ENCODE peak calls at places on chromosomes 2 and 18, in five cellular contexts. C is H1, X is NT2/D1, Z is HepG2, A is GM12878. B is an unnamed sample.

GRCh38 chr2:229417906-229418305 is 146.8 kb upstream of the PID1 start:
- DNase-seq in C (no peak), X (peak; percentile 44), Z (no peak), A (no peak), B (no peak)

GRCh38 chr2:132373391-132374135 is 43.0 kb upstream of the GPR39 start:
- DNase-seq in C (no peak), X (no peak), Z (no peak), A (no peak), B (no peak)

GRCh38 chr18:36724169-36724568 is 104.6 kb downstream of the TPGS2 start:
- DNase-seq in C (no peak), X (no peak), Z (no peak), A (no peak), B (no peak)

GRCh38 chr2:31688282-31688681 is 107.5 kb upstream of the SRD5A2 start:
- DNase-seq in C (no peak), X (no peak), Z (no peak), A (no peak), B (no peak)

GRCh38 chr2:10211822-10212438 is 89.4 kb downstream of the RRM2 start:
- DNase-seq in C (no peak), X (no peak), Z (no peak), A (no peak), B (no peak)

GRCh38 chr2:36963106-36963505 is 3.2 kb downstream of the STRN start:
- DNase-seq in C (no peak), X (peak; percentile 18), Z (no peak), A (no peak), B (no peak)

GRCh38 chr18:24831091-24831490 is 370.7 kb downstream of the HRH4 start:
- DNase-seq in C (no peak), X (no peak), Z (no peak), A (no peak), B (no peak)

GRCh38 chr2:11201969-11202368 is 46.7 kb downstream of the SLC66A3 start:
- DNase-seq in C (no peak), X (no peak), Z (no peak), A (no peak), B (no peak)

GRCh38 chr18:7413906-7414305 is 153.2 kb upstream of the PTPRM start:
- DNase-seq in C (no peak), X (no peak), Z (no peak), A (no peak), B (no peak)

GRCh38 chr2:119678021-119678656 is 862 bp upstream of the TMEM177 start:
- DNase-seq in C (no peak), X (no peak), Z (peak; percentile 70), A (no peak), B (no peak)

GRCh38 chr18:46237891-46238290 is 133.7 kb downstream of the HAUS1 start:
- DNase-seq in C (no peak), X (no peak), Z (no peak), A (no peak), B (no peak)

GRCh38 chr2:121502246-121502645 is 28.4 kb upstream of the RNU4ATAC start:
- DNase-seq in C (no peak), X (no peak), Z (no peak), A (no peak), B (no peak)

GRCh38 chr2:199692489-199692888 is 158.5 kb downstream of the FTCDNL1 start:
- DNase-seq in C (no peak), X (no peak), Z (peak; percentile 30), A (no peak), B (no peak)

GRCh38 chr18:32803571-32803970 is 30.7 kb upstream of the KLHL14 start:
- DNase-seq in C (no peak), X (no peak), Z (peak; percentile 99), A (peak; percentile 21), B (no peak)

GRCh38 chr2:72825271-72826155 is at the start of gene EXOC6B:
- DNase-seq in C (peak; percentile 86), X (peak; percentile 94), Z (peak; percentile 91), A (peak; percentile 51), B (peak; percentile 96)

GRCh38 chr2:39015424-39015823 is 105.4 kb downstream of the SOS1 start:
- DNase-seq in C (no peak), X (no peak), Z (no peak), A (no peak), B (no peak)

GRCh38 chr18:8705280-8705940 is at the start of gene MTCL1:
- DNase-seq in C (no peak), X (no peak), Z (no peak), A (no peak), B (peak; percentile 25)

GRCh38 chr2:54601339-54601738 is 122.1 kb upstream of the EML6 start:
- DNase-seq in C (no peak), X (no peak), Z (no peak), A (no peak), B (no peak)

GRCh38 chr2:54597153-54597827 is 126.2 kb upstream of the EML6 start:
- DNase-seq in C (no peak), X (no peak), Z (no peak), A (no peak), B (no peak)

GRCh38 chr2:54598347-54599325 is 124.8 kb upstream of the EML6 start:
- DNase-seq in C (no peak), X (no peak), Z (no peak), A (no peak), B (no peak)

GRCh38 chr2:54599326-54599710 is 124.1 kb upstream of the EML6 start:
- DNase-seq in C (no peak), X (no peak), Z (no peak), A (no peak), B (no peak)

DNA sequence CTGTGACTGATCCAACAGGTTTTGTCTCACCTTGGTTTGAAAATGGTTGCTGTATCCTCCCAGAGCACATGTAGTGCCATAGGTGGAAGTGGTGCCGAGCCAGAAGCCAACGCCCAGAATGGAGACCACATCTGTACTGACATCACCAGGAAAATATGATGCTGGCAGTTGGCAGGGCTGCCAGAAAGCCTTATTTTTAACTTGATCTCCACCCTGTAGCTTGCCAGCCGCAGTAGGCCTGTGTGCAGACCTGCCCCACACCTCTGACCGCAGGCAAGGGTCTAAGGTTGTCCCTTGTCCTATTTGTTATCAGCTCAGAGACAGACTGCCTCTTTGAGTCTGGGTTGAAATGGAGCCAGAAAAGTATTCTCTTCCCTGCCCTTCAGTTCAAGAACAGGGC is 123.5 kb upstream of the EML6 start:
- DNase-seq in C (no peak), X (no peak), Z (no peak), A (no peak), B (no peak)
- TF ChIP-seq SUZ12 in C (no peak), X (no peak), Z (no peak), A (no peak), B (no peak)

DNA sequence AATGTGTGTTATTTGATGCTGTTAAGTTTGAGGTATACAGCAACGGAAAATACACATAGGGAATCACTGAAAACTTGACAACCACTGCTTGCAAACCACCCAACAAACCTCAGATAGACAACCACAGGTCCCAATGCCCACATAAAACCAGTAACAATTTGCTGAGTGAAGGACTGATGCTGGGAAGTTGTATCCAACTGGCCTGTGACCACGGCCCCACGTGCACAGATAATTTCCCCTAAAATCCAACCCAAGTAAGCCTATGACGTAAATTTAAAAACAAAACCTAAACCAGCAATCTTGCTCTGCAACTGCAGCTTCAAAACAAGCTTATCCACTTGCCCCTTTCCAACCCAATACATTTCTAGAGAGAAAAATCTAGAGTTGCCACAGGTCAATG is 28.0 kb upstream of the CREB1 start:
- DNase-seq in C (no peak), X (no peak), Z (no peak), A (no peak), B (no peak)
- TF ChIP-seq SUZ12 in C (no peak), X (no peak), Z (no peak), A (no peak), B (no peak)

GRCh38 chr2:74708296-74708695 is 54.2 kb downstream of the SEMA4F start:
- DNase-seq in C (no peak), X (no peak), Z (no peak), A (no peak), B (no peak)
- TF ChIP-seq SUZ12 in C (no peak), X (no peak), Z (no peak), A (no peak), B (no peak)

GRCh38 chr18:74456409-74457042 is 582 bp downstream of the DIPK1C start:
- DNase-seq in C (no peak), X (no peak), Z (no peak), A (no peak), B (no peak)
- TF ChIP-seq SUZ12 in C (peak; percentile 96), X (peak; percentile 62), Z (no peak), A (no peak), B (no peak)

GRCh38 chr2:74373189-74373588 is 6.9 kb downstream of the DCTN1 start:
- DNase-seq in C (no peak), X (peak; percentile 36), Z (no peak), A (no peak), B (peak; percentile 34)
- TF ChIP-seq SUZ12 in C (no peak), X (no peak), Z (no peak), A (no peak), B (no peak)

DNA sequence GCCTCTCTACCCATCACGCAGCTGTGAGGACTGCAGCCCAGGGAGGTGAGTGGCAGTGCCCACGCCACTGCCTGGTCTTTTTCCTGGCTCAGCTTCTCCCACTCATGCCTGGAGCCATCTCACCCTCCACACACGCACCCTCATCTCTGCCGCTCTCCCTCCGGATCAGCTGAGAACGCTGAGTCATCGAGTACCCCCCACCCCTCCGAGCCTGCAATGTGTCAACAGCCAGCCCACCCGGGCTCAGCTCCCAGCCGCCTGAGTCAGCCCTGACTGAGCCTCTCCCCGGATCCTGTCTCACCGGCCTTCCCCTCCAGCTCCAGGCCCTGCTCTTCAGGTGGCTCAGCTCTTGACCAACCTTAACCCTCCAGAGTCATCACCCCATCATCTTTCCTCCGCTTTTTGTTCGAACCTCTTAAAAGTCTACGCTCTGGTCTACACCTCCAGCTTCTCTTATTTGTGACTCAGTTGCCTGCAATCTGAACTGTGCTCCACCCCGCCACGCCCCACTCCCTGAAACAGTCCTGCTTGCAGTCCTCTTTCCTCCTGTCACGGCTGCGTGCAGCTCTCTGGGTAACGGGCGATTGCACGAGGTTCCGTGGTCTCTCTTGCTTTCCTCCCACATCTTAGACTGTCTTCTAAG is 94.4 kb upstream of the ASAP2 start:
- DNase-seq in C (no peak), X (no peak), Z (no peak), A (no peak), B (no peak)
- TF ChIP-seq SUZ12 in C (no peak), X (no peak), Z (no peak), A (no peak), B (no peak)

GRCh38 chr18:42114310-42114943 is 159.4 kb downstream of the PIK3C3 start:
- DNase-seq in C (peak; percentile 36), X (peak; percentile 62), Z (peak; percentile 71), A (peak; percentile 42), B (peak; percentile 31)
- TF ChIP-seq SUZ12 in C (no peak), X (no peak), Z (no peak), A (no peak), B (no peak)

DNA sequence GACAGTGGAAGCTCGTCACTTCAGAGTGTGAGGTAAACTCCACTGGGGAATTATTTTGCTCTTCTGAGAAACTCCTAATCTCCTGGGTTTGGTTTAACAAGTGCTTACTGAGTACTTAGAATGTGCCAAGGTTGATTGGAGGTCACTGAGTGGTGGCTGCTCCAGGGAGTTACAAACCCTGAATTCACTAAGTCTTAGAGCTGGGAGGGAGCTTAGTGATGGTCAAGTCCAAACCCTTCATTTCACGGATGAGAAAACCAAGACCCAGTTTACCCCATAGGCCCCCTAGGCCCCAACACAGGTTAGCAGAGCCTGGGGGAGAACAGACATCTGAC is 52.0 kb downstream of the SLC4A5 start:
- DNase-seq in C (no peak), X (no peak), Z (no peak), A (no peak), B (no peak)
- TF ChIP-seq SUZ12 in C (no peak), X (no peak), Z (no peak), A (no peak), B (no peak)

B was measured in HEK293T.